ENCODE peak calls at places on chromosomes 6 and 20, in eight cellular contexts. N is uterus, J is astrocyte of the cerebellum, P is colonic mucosa, G is HFF-Myc, K is endodermal cell, F is GM12865, A is heart right ventricle. M is an unnamed sample.

GRCh38 chr6:49551126-49551865 is 828 bp downstream of the C6orf141 start:
- DNase-seq in N (no peak), J (no peak), P (peak), G (no peak), K (peak), F (no peak), A (no peak), M (peak)

GRCh38 chr20:47351643-47352331 is 4.7 kb downstream of the ZMYND8 start:
- DNase-seq in N (no peak), J (no peak), P (no peak), G (no peak), K (peak), F (peak), A (no peak), M (no peak)

GRCh38 chr6:136403166-136403980 is 113.7 kb upstream of the BCLAF1 start:
- DNase-seq in N (peak), J (peak), P (no peak), G (peak), K (no peak), F (no peak), A (no peak), M (no peak)

GRCh38 chr6:156767603-156768467 is 9.3 kb upstream of the ARID1B start:
- DNase-seq in N (no peak), J (no peak), P (no peak), G (no peak), K (no peak), F (peak), A (no peak), M (peak)

GRCh38 chr20:1364106-1364505 is 28.7 kb downstream of the FKBP1A start:
- DNase-seq in N (no peak), J (no peak), P (no peak), G (no peak), K (no peak), F (no peak), A (no peak), M (no peak)

GRCh38 chr6:1502041-1502440 is 107.7 kb upstream of the FOXC1 start:
- DNase-seq in N (no peak), J (no peak), P (no peak), G (no peak), K (no peak), F (no peak), A (no peak), M (no peak)

GRCh38 chr6:87291879-87292278 is 30.5 kb upstream of the SMIM8 start:
- DNase-seq in N (no peak), J (peak), P (no peak), G (no peak), K (no peak), F (no peak), A (no peak), M (no peak)

GRCh38 chr20:2224246-2224645 is 71.6 kb upstream of the TGM3 start:
- DNase-seq in N (no peak), J (no peak), P (no peak), G (no peak), K (no peak), F (no peak), A (no peak), M (no peak)

GRCh38 chr20:17940447-17940971 is 28.1 kb downstream of the SNX5 start:
- DNase-seq in N (no peak), J (no peak), P (no peak), G (no peak), K (peak), F (no peak), A (no peak), M (no peak)

GRCh38 chr6:148177589-148178233 is 164.9 kb upstream of the SASH1 start:
- DNase-seq in N (peak), J (peak), P (peak), G (peak), K (peak), F (peak), A (peak), M (peak)

GRCh38 chr6:40183902-40184301 is 249.6 kb upstream of the MOCS1 start:
- DNase-seq in N (no peak), J (no peak), P (no peak), G (no peak), K (peak), F (no peak), A (no peak), M (no peak)

GRCh38 chr20:22453244-22454080 is 130.9 kb downstream of the FOXA2 start:
- DNase-seq in N (no peak), J (no peak), P (peak), G (no peak), K (no peak), F (no peak), A (no peak), M (no peak)

GRCh38 chr6:115932481-115932880 is 128.2 kb downstream of the FRK start:
- DNase-seq in N (no peak), J (peak), P (no peak), G (peak), K (no peak), F (no peak), A (no peak), M (no peak)

GRCh38 chr6:155530219-155530834 is 74.7 kb upstream of the NOX3 start:
- DNase-seq in N (no peak), J (peak), P (no peak), G (peak), K (no peak), F (peak), A (no peak), M (peak)

GRCh38 chr20:5402903-5403531 is 86.3 kb upstream of the PROKR2 start:
- DNase-seq in N (no peak), J (no peak), P (peak), G (peak), K (peak), F (peak), A (no peak), M (peak)

GRCh38 chr6:148509789-148510581 is 167.3 kb downstream of the SASH1 start:
- DNase-seq in N (peak), J (peak), P (peak), G (peak), K (no peak), F (peak), A (peak), M (peak)

GRCh38 chr6:44119704-44120262 is 7.5 kb downstream of the MRPL14 start:
- DNase-seq in N (no peak), J (no peak), P (no peak), G (no peak), K (no peak), F (no peak), A (no peak), M (no peak)

GRCh38 chr6:17740559-17741220 is 34.0 kb upstream of the NUP153 start:
- DNase-seq in N (no peak), J (no peak), P (no peak), G (no peak), K (no peak), F (no peak), A (no peak), M (no peak)

GRCh38 chr20:58237318-58238182 is 9.1 kb upstream of the ANKRD60 start:
- DNase-seq in N (no peak), J (peak), P (peak), G (no peak), K (no peak), F (no peak), A (no peak), M (no peak)
- TF ChIP-seq CTCF in N (no peak), J (no peak), P (no peak), G (no peak), K (no peak), F (no peak), A (no peak), M (no peak)

GRCh38 chr6:151294561-151295101 is 54.9 kb downstream of the AKAP12 start:
- DNase-seq in N (no peak), J (no peak), P (no peak), G (no peak), K (no peak), F (no peak), A (no peak), M (no peak)
- TF ChIP-seq CTCF in N (no peak), J (no peak), P (no peak), G (no peak), K (no peak), F (no peak), A (no peak), M (no peak)

GRCh38 chr20:24993337-24994185 is 1.0 kb upstream of the APMAP start:
- DNase-seq in N (no peak), J (peak), P (peak), G (no peak), K (peak), F (no peak), A (no peak), M (no peak)
- TF ChIP-seq CTCF in N (peak), J (peak), P (peak), G (peak), K (no peak), F (peak), A (peak), M (no peak)

GRCh38 chr6:42095776-42096541 is 45.6 kb downstream of the TAF8 start:
- DNase-seq in N (no peak), J (no peak), P (no peak), G (no peak), K (peak), F (no peak), A (no peak), M (no peak)
- TF ChIP-seq CTCF in N (no peak), J (no peak), P (no peak), G (no peak), K (peak), F (no peak), A (no peak), M (no peak)

GRCh38 chr6:31158863-31159855 is 770 bp downstream of the TCF19 start:
- DNase-seq in N (no peak), J (no peak), P (peak), G (no peak), K (peak), F (peak), A (no peak), M (no peak)
- TF ChIP-seq CTCF in N (no peak), J (peak), P (no peak), G (no peak), K (peak), F (no peak), A (no peak), M (no peak)